ENCODE peak calls at places on chromosome 7, in eight cellular contexts. R is psoas muscle, X is AG04449, Q is cardiac fibroblast, N is adrenal gland, O is cardiac muscle cell, W is foreskin fibroblast, I is kidney epithelial cell. D is an unnamed sample.

GRCh38 chr7:90678986-90679385 is 82.9 kb downstream of the CDK14 start:
- DNase-seq in R (no peak), X (no peak), Q (no peak), N (no peak), O (no peak), W (no peak), I (no peak), D (no peak)

GRCh38 chr7:15832996-15833395 is 146.5 kb upstream of the MEOX2 start:
- DNase-seq in R (peak), X (no peak), Q (peak), N (peak), O (no peak), W (no peak), I (no peak), D (no peak)

GRCh38 chr7:29375641-29376562 is 181.3 kb downstream of the CHN2 start:
- DNase-seq in R (no peak), X (no peak), Q (no peak), N (peak), O (no peak), W (no peak), I (peak), D (no peak)

GRCh38 chr7:2355079-2356008 is 717 bp downstream of the EIF3B start:
- DNase-seq in R (peak), X (no peak), Q (no peak), N (no peak), O (peak), W (no peak), I (no peak), D (no peak)

GRCh38 chr7:377069-378040 is 87.4 kb downstream of the FOXL3 start:
- DNase-seq in R (peak), X (no peak), Q (no peak), N (peak), O (no peak), W (no peak), I (no peak), D (no peak)

GRCh38 chr7:23570592-23571200 is 26.5 kb upstream of the CCDC126 start:
- DNase-seq in R (peak), X (peak), Q (peak), N (peak), O (peak), W (peak), I (peak), D (peak)

GRCh38 chr7:123601530-123601929 is at the start of gene ASB15:
- DNase-seq in R (no peak), X (no peak), Q (no peak), N (no peak), O (no peak), W (no peak), I (no peak), D (no peak)

GRCh38 chr7:135510603-135511183 is 791 bp upstream of the CNOT4 start:
- DNase-seq in R (no peak), X (no peak), Q (peak), N (peak), O (no peak), W (no peak), I (no peak), D (no peak)

GRCh38 chr7:130371059-130371458 is 9.2 kb upstream of the CPA1 start:
- DNase-seq in R (peak), X (no peak), Q (peak), N (peak), O (no peak), W (peak), I (no peak), D (no peak)

GRCh38 chr7:95776561-95777185 is 4.3 kb downstream of the DYNC1I1 start:
- DNase-seq in R (no peak), X (no peak), Q (no peak), N (no peak), O (no peak), W (no peak), I (no peak), D (no peak)

GRCh38 chr7:101602484-101603241 is 26.4 kb downstream of the MYL10 start:
- DNase-seq in R (peak), X (no peak), Q (peak), N (peak), O (peak), W (peak), I (no peak), D (no peak)

GRCh38 chr7:106542550-106543220 is 118.3 kb downstream of the CCDC71L start:
- DNase-seq in R (no peak), X (peak), Q (peak), N (peak), O (peak), W (peak), I (peak), D (peak)

GRCh38 chr7:94022550-94022949 is 18.4 kb upstream of the BET1 start:
- DNase-seq in R (no peak), X (no peak), Q (no peak), N (no peak), O (no peak), W (no peak), I (no peak), D (no peak)

DNA sequence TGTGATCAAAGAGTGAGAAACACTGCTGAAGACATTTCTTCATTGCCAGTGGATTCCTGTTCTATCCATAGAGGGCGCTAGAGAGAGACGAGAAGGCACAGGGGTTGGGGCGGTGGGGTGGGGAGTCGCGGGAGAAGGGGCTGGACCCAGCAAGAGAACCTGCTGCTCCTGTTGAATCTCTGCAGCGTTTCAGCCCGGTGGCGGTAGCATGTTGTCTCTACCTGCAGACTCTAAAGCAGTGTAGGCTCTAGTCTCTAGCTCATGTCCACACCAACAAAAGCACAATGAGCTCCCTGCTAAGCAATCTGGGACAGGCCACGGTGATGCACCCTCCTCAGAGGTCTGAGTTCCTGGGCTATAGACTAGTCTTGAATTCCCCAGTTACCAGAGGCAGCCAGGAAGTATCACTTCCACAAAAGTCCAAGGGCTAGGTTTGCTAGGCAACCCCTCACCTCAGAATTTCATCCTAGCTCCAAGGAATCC is 167.7 kb downstream of the DGKB start:
- DNase-seq in R (peak), X (no peak), Q (no peak), N (no peak), O (peak), W (no peak), I (no peak), D (no peak)
- H3K4me3 ChIP-seq in R (no peak), X (no peak), Q (no peak), N (no peak), O (no peak), W (no peak), I (no peak), D (no peak)

GRCh38 chr7:137684776-137685175 is 162.0 kb downstream of the DGKI start:
- DNase-seq in R (no peak), X (no peak), Q (peak), N (no peak), O (no peak), W (no peak), I (no peak), D (no peak)

GRCh38 chr7:137687556-137688280 is 159.1 kb downstream of the DGKI start:
- DNase-seq in R (no peak), X (no peak), Q (peak), N (no peak), O (no peak), W (peak), I (peak), D (peak)

GRCh38 chr7:137684316-137684715 is 162.5 kb downstream of the DGKI start:
- DNase-seq in R (no peak), X (no peak), Q (no peak), N (no peak), O (no peak), W (no peak), I (no peak), D (no peak)

GRCh38 chr7:137682596-137682995 is 164.2 kb downstream of the DGKI start:
- DNase-seq in R (no peak), X (peak), Q (peak), N (no peak), O (no peak), W (peak), I (peak), D (peak)

GRCh38 chr7:137685439-137686164 is 161.2 kb downstream of the DGKI start:
- DNase-seq in R (no peak), X (no peak), Q (peak), N (no peak), O (no peak), W (no peak), I (no peak), D (no peak)
- H3K4me3 ChIP-seq in R (no peak), X (no peak), Q (no peak), N (no peak), O (no peak), W (no peak), I (no peak), D (no peak)

GRCh38 chr7:127619681-127620405 is 1.9 kb upstream of the PAX4 start:
- DNase-seq in R (no peak), X (no peak), Q (no peak), N (no peak), O (no peak), W (no peak), I (no peak), D (no peak)
- H3K4me3 ChIP-seq in R (no peak), X (no peak), Q (no peak), N (no peak), O (no peak), W (no peak), I (no peak), D (no peak)

GRCh38 chr7:51229620-51230323 is 86.8 kb downstream of the COBL start:
- DNase-seq in R (no peak), X (no peak), Q (no peak), N (no peak), O (no peak), W (no peak), I (no peak), D (no peak)
- H3K4me3 ChIP-seq in R (peak), X (no peak), Q (no peak), N (no peak), O (no peak), W (no peak), I (no peak), D (no peak)

GRCh38 chr7:128167791-128168666 is 73.0 kb upstream of the LEP start:
- DNase-seq in R (no peak), X (no peak), Q (no peak), N (no peak), O (no peak), W (no peak), I (no peak), D (no peak)
- H3K4me3 ChIP-seq in R (peak), X (no peak), Q (no peak), N (no peak), O (peak), W (no peak), I (peak), D (peak)

GRCh38 chr7:150514748-150515222 is at the start of gene GIMAP7:
- DNase-seq in R (no peak), X (no peak), Q (no peak), N (no peak), O (no peak), W (no peak), I (no peak), D (no peak)
- H3K4me3 ChIP-seq in R (peak), X (no peak), Q (no peak), N (no peak), O (no peak), W (no peak), I (no peak), D (no peak)

DNA sequence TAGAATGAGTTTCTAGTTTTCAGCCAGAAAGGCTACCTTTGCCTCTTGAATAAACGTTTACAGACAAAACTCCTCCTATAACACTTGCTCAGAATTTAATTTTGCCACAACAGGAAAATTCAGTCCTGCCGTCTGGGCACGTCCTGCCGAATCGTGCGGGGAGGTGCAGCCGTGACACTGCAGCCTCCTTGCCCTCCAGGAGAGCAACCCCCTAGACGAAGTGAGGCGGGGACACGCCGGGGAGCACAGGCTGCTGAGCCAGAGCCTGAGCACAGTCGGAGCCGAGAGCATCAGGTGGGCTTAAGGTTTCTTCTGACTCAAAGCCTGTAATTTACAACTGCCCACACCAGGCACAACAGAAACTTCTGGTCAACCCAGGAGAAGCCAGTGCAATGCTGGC is 102.3 kb downstream of the DYNC2I1 start:
- DNase-seq in R (no peak), X (no peak), Q (no peak), N (no peak), O (no peak), W (no peak), I (no peak), D (no peak)
- H3K4me3 ChIP-seq in R (no peak), X (no peak), Q (no peak), N (no peak), O (no peak), W (no peak), I (no peak), D (no peak)

GRCh38 chr7:4188646-4189045 is 493.4 kb upstream of the FOXK1 start:
- DNase-seq in R (no peak), X (no peak), Q (no peak), N (no peak), O (no peak), W (no peak), I (no peak), D (no peak)

GRCh38 chr7:4185136-4185535 is 497.0 kb upstream of the FOXK1 start:
- DNase-seq in R (peak), X (no peak), Q (no peak), N (no peak), O (no peak), W (no peak), I (no peak), D (no peak)

GRCh38 chr7:4185736-4186512 is 496.2 kb upstream of the FOXK1 start:
- DNase-seq in R (no peak), X (no peak), Q (no peak), N (no peak), O (no peak), W (no peak), I (no peak), D (no peak)

GRCh38 chr7:4184653-4185052 is 497.4 kb upstream of the FOXK1 start:
- DNase-seq in R (peak), X (no peak), Q (no peak), N (no peak), O (no peak), W (no peak), I (no peak), D (no peak)

GRCh38 chr7:4186513-4186780 is 495.6 kb upstream of the FOXK1 start:
- DNase-seq in R (no peak), X (no peak), Q (no peak), N (no peak), O (no peak), W (no peak), I (no peak), D (no peak)
- H3K4me3 ChIP-seq in R (no peak), X (no peak), Q (no peak), N (no peak), O (no peak), W (no peak), I (no peak), D (no peak)

DNA sequence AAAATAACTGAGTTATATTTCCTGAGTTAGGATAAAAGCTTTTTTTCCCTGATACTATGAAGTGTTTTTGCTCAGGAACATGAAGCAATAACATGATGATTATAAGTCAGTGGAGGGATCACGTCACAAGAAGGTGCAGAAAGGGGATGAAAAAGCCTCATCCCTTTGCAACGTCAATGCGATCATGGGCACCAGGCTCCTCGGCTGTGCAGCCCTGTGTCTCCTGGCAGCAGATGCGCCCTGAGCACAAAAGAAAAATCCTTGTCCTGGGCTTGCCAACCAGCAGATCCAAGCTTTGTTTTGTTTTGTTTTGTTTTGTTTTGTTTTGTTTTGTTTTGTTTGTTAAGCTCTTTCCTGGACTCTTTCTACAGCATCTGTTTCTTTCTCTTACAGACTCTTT is 103.5 kb upstream of the PRSS1 start:
- DNase-seq in R (no peak), X (no peak), Q (no peak), N (no peak), O (no peak), W (no peak), I (no peak), D (no peak)
- H3K4me3 ChIP-seq in R (peak), X (no peak), Q (no peak), N (no peak), O (no peak), W (no peak), I (no peak), D (no peak)

GRCh38 chr7:32204361-32205018 is 134.3 kb upstream of the PDE1C start:
- DNase-seq in R (peak), X (peak), Q (peak), N (peak), O (peak), W (peak), I (peak), D (peak)
- H3K4me3 ChIP-seq in R (peak), X (no peak), Q (no peak), N (no peak), O (no peak), W (peak), I (no peak), D (peak)

D was measured in skeletal muscle cell.